ENCODE peak calls at places on chromosome 18, in ten cellular contexts. S is A549; V is activated CD4-positive, alpha-beta T cell treated with anti-CD3 and anti-CD28 coated beads, Interleukin-2, amount 50 U/mL, for 48 hours; Z is hypothalamus; B is nephron progenitor cell; T is left ventricle myocardium superior; W is activated T-cell treated with anti-CD3 and anti-CD28 coated beads, Interleukin-2, amount 50 U/mL, for 72 hours; Y is T47D; K is anterior cingulate cortex; P is GM10248. A is an unnamed sample.

GRCh38 chr18:36490907-36491306 is 193.4 kb downstream of the FHOD3 start:
- DNase-seq in V (no peak), T (no peak), B (no peak), Z (no peak), S (no peak), W (no peak), P (no peak), K (no peak), Y (no peak), A (no peak)

GRCh38 chr18:28916436-28916835 is 739.5 kb upstream of the CDH2 start:
- DNase-seq in K (no peak), T (no peak), Z (no peak), V (no peak), Y (no peak), B (no peak), W (no peak), P (no peak), S (no peak), A (no peak)

GRCh38 chr18:3329871-3330270 is 67.9 kb downstream of the MYL12B start:
- DNase-seq in K (no peak), V (no peak), S (no peak), P (no peak), B (no peak), W (no peak), T (no peak), Z (no peak), Y (no peak), A (no peak)

GRCh38 chr18:24136967-24137373 is 1.9 kb upstream of the CABYR start:
- DNase-seq in T (no peak), V (no peak), S (no peak), K (no peak), P (no peak), Z (no peak), B (no peak), W (no peak), Y (no peak), A (no peak)

GRCh38 chr18:45839415-45840395 is 14.2 kb downstream of the SIGLEC15 start:
- DNase-seq in Z (no peak), P (no peak), B (no peak), T (no peak), W (peak), Y (peak), K (no peak), V (no peak), S (no peak), A (no peak)

GRCh38 chr18:77087391-77088141 is 45.0 kb downstream of the MBP start:
- DNase-seq in Z (no peak), K (no peak), P (no peak), S (no peak), T (peak), W (no peak), B (peak), V (no peak), Y (no peak), A (peak)

GRCh38 chr18:34311468-34311867 is 86.8 kb upstream of the NOL4 start:
- DNase-seq in Y (no peak), S (no peak), W (no peak), Z (no peak), K (no peak), T (no peak), B (no peak), P (no peak), V (no peak), A (no peak)

GRCh38 chr18:11946756-11947155 is 34.6 kb upstream of the IMPA2 start:
- DNase-seq in Y (no peak), P (no peak), V (no peak), K (no peak), Z (no peak), T (no peak), S (no peak), B (no peak), W (no peak), A (peak)

GRCh38 chr18:60549338-60549960 is 176.9 kb upstream of the MC4R start:
- DNase-seq in T (no peak), W (peak), P (peak), Y (peak), S (peak), Z (peak), V (no peak), B (peak), K (peak), A (no peak)

GRCh38 chr18:76968073-76968472 is 145.7 kb downstream of the ZNF236 start:
- DNase-seq in K (no peak), P (no peak), V (no peak), S (no peak), Z (no peak), W (no peak), B (no peak), Y (no peak), T (no peak), A (no peak)

GRCh38 chr18:74126684-74127482 is 20.8 kb downstream of the FBXO15 start:
- DNase-seq in W (no peak), K (no peak), Z (no peak), B (no peak), S (no peak), P (no peak), T (no peak), Y (no peak), V (no peak), A (no peak)

GRCh38 chr18:51098082-51098481 is 68.1 kb downstream of the SMAD4 start:
- DNase-seq in P (no peak), T (no peak), B (no peak), W (no peak), Z (no peak), V (no peak), Y (no peak), S (no peak), K (no peak), A (no peak)

GRCh38 chr18:49921278-49922037 is 108.1 kb upstream of the ACAA2 start:
- DNase-seq in Z (no peak), P (no peak), T (no peak), S (no peak), K (no peak), B (no peak), W (no peak), Y (no peak), V (no peak), A (no peak)

GRCh38 chr18:3261393-3262233 is at the start of gene MYL12B:
- DNase-seq in K (peak), Z (peak), W (peak), B (peak), P (peak), S (peak), V (peak), T (peak), Y (peak), A (peak)

GRCh38 chr18:69215151-69215550 is 185.5 kb upstream of the DOK6 start:
- DNase-seq in V (no peak), Z (no peak), T (no peak), K (no peak), W (no peak), B (no peak), S (no peak), P (no peak), Y (no peak), A (no peak)

GRCh38 chr18:61888622-61889021 is 4.2 kb downstream of the RNF152 start:
- DNase-seq in B (no peak), Z (no peak), S (no peak), Y (no peak), K (no peak), V (no peak), P (no peak), T (no peak), W (no peak), A (no peak)

A was measured in psoas muscle.